ENCODE peak calls at places on chromosomes 13 and 19, in four cellular contexts. G is HepG2, T is H1, E is GM12878. R is an unnamed sample.

GRCh38 chr13:52955505-52955904 is 73.1 kb upstream of the OLFM4 start:
- DNase-seq in G (no peak), E (no peak), T (peak), R (no peak)

GRCh38 chr13:42266464-42266863 is 5.5 kb upstream of the AKAP11 start:
- DNase-seq in T (no peak), E (no peak), G (no peak), R (no peak)

GRCh38 chr19:40549007-40549708 is 27.5 kb upstream of the SHKBP1 start:
- DNase-seq in G (peak), E (no peak), T (peak), R (peak)

GRCh38 chr19:17095141-17095919 is 19.8 kb downstream of the MYO9B start:
- DNase-seq in G (no peak), T (no peak), E (no peak), R (no peak)

GRCh38 chr19:5261151-5261890 is 79.3 kb downstream of the PTPRS start:
- DNase-seq in G (no peak), E (no peak), T (no peak), R (no peak)

GRCh38 chr19:33248553-33248953 is 22.9 kb upstream of the SLC7A10 start:
- DNase-seq in E (no peak), G (peak), T (no peak), R (no peak)

GRCh38 chr13:42815686-42816085 is 34.3 kb downstream of the FAM216B start:
- DNase-seq in G (no peak), E (no peak), T (no peak), R (no peak)

GRCh38 chr13:27283906-27284523 is 13.4 kb downstream of the RASL11A start:
- DNase-seq in T (no peak), E (no peak), G (no peak), R (no peak)

GRCh38 chr19:37975071-37975470 is 68.1 kb downstream of the SIPA1L3 start:
- DNase-seq in E (no peak), T (no peak), G (no peak), R (no peak)

GRCh38 chr13:101941095-101941777 is 460.6 kb downstream of the FGF14 start:
- DNase-seq in T (no peak), E (no peak), G (no peak), R (no peak)

GRCh38 chr13:43994999-43995859 is 115.5 kb downstream of the LACC1 start:
- DNase-seq in T (no peak), G (no peak), E (no peak), R (no peak)

GRCh38 chr19:54485846-54486245 is 12.8 kb upstream of the CDC42EP5 start:
- DNase-seq in G (no peak), T (no peak), E (no peak), R (no peak)

GRCh38 chr19:9309974-9310446 is 372 bp upstream of the ZNF699 start:
- DNase-seq in E (no peak), T (peak), G (no peak), R (peak)

GRCh38 chr13:43058836-43059235 is 35.5 kb downstream of the DNAJC15 start:
- DNase-seq in G (no peak), T (no peak), E (no peak), R (no peak)

GRCh38 chr13:20825476-20825875 is 51.7 kb upstream of the EEF1AKMT1 start:
- DNase-seq in G (no peak), T (no peak), E (no peak), R (no peak)

GRCh38 chr13:111210488-111210887 is 95.4 kb downstream of the ARHGEF7 start:
- DNase-seq in E (no peak), G (no peak), T (no peak), R (no peak)

GRCh38 chr13:26500618-26501320 is 56.7 kb upstream of the WASF3 start:
- DNase-seq in T (no peak), G (no peak), E (no peak), R (no peak)

GRCh38 chr19:13090511-13091231 is 12.0 kb downstream of the LYL1 start:
- DNase-seq in T (no peak), E (no peak), G (no peak), R (no peak)

GRCh38 chr19:42494321-42494720 is 34.0 kb downstream of the CEACAM1 start:
- DNase-seq in E (no peak), T (no peak), G (no peak), R (no peak)

GRCh38 chr13:59982631-59983382 is 180.9 kb downstream of the DIAPH3 start:
- DNase-seq in T (no peak), G (no peak), E (no peak), R (peak)

GRCh38 chr19:24033962-24034342 is 53.0 kb upstream of the ZNF254 start:
- DNase-seq in G (peak), E (no peak), T (no peak), R (peak)

GRCh38 chr19:33373701-33374405 is at the start of gene CEBPG:
- DNase-seq in E (no peak), T (peak), G (no peak), R (peak)

GRCh38 chr13:23554000-23554399 is 16.2 kb upstream of the TNFRSF19 start:
- DNase-seq in T (no peak), E (no peak), G (no peak), R (no peak)

GRCh38 chr13:107799001-107799400 is 416.3 kb downstream of the LIG4 start:
- DNase-seq in T (no peak), G (no peak), E (no peak), R (no peak)

GRCh38 chr13:42969558-42970172 is 22.4 kb downstream of the EPSTI1 start:
- DNase-seq in G (peak), T (peak), E (no peak), R (peak)

GRCh38 chr13:63184693-63185092 is 1769.0 kb upstream of the PCDH20 start:
- DNase-seq in T (peak), E (no peak), G (peak), R (no peak)

GRCh38 chr13:45518525-45519235 is 53.9 kb downstream of the COG3 start:
- DNase-seq in G (no peak), T (no peak), E (no peak), R (no peak)

GRCh38 chr19:52398091-52398461 is 427 bp downstream of the ZNF528 start:
- DNase-seq in G (peak), T (no peak), E (no peak), R (no peak)

DNA sequence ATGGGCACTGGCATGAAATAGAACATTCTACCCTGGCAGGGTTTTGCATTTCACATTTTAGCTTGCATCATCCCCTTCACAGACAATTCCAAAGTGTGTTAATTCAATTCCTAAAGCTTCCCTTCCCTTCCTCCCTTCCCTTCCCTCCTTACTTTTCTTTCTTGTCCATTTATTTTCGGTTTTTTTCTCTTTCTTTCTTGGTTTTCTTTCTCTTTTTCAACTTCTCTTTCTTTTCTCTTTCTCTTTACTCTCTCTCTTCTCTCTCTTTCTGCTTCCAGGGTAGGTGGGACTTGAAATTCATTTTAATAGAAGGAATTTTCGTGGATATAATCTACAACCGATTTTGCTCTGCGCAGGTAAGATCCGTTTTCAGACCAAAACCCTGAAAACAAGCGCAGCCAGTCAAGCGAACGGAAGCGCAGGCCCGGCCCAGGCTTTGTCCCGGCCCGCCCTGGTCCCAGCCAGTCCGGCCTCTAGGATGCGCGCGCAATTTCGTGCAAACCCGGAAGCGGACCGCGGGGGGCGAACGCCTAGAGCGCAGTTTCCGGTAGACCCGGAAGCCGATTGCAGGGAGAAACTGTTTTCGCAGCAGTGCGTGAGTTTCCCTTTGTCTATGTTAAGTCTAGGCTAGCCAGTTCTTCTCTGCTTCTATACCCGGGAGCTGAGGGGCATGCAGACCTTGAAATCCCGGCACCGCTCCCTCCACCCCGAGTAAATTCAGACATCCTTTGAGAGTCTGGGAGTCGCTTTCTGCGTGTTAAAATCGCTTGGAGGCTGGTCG is at the start of gene ZNF528:
- DNase-seq in G (peak), E (peak), T (no peak), R (peak)
- TF ChIP-seq POLR2A in G (peak), E (peak), T (no peak), R (no peak)

GRCh38 chr13:92806215-92806614 is 420.4 kb upstream of the GPC6 start:
- DNase-seq in E (no peak), T (no peak), G (no peak), R (no peak)

GRCh38 chr13:92804926-92805325 is 421.7 kb upstream of the GPC6 start:
- DNase-seq in G (no peak), T (no peak), E (no peak), R (no peak)

GRCh38 chr13:92804346-92804745 is 422.3 kb upstream of the GPC6 start:
- DNase-seq in G (no peak), T (no peak), E (no peak), R (no peak)

GRCh38 chr13:92805766-92806165 is 420.8 kb upstream of the GPC6 start:
- DNase-seq in G (no peak), E (no peak), T (no peak), R (no peak)

GRCh38 chr13:92802776-92803175 is 423.8 kb upstream of the GPC6 start:
- DNase-seq in E (no peak), T (no peak), G (no peak), R (no peak)
- TF ChIP-seq ATF2 in E (no peak), T (no peak), G (no peak), R (no peak)

GRCh38 chr19:3283886-3284657 is 59.6 kb downstream of the CELF5 start:
- DNase-seq in E (no peak), T (no peak), G (no peak), R (no peak)

GRCh38 chr19:3283246-3283751 is 58.8 kb downstream of the CELF5 start:
- DNase-seq in E (no peak), G (no peak), T (no peak), R (no peak)

GRCh38 chr19:3282564-3282963 is 58.1 kb downstream of the CELF5 start:
- DNase-seq in T (no peak), E (no peak), G (no peak), R (no peak)

GRCh38 chr19:3285647-3286176 is 61.3 kb downstream of the CELF5 start:
- DNase-seq in T (peak), E (no peak), G (peak), R (peak)

DNA sequence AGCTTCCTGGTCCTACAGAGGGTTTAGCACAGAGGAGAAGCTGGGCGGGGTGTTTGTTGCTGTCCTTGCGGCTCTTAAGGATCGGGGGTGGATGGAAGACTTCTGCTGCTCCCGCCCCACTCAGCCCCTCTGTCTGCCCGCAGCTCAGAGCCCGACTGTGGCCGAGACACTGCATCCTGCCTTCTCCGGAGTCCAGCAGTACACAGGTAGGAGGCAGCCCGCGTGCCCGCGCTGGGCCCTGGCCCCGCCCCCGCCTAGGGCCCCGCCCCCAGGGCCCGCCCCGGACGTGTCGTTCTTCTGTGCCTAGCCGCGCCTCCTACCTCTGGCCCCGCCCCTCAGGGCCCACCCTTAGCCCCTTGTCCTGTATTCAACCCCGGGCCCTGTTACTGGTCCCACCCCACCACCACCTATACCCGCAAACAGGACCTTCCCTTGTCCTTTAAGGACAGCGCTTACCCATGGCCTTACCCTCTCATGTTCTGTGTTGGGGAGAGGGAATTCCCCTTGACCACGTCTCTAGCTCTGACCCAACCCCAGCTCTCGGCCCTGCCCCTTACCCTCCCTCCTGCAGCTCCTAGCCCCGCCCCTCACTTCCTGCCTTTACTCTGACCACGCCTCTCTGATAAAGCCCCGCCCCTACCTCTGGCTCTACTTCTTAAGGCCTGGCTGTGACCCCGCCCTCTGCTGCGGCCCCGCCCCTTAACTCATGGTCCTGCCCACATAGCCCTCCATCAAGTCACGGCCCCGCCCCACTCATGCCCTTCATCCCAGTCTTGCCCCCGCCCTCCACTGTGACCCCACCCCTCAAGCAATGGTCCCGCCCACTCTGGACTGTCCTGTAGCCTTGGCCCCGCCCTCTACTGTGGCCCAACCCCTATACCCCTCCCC is 60.5 kb downstream of the CELF5 start:
- DNase-seq in G (peak), T (peak), E (no peak), R (peak)
- TF ChIP-seq POLR2A in G (peak), T (no peak), E (no peak), R (peak)

GRCh38 chr19:39252458-39252857 is 3.8 kb upstream of the IFNL4 start:
- DNase-seq in T (no peak), G (no peak), E (no peak), R (peak)

GRCh38 chr19:39248806-39249205 is at the start of gene IFNL4:
- DNase-seq in G (no peak), E (no peak), T (no peak), R (no peak)

GRCh38 chr19:39247701-39248664 is 673 bp downstream of the IFNL4 start:
- DNase-seq in T (peak), G (no peak), E (no peak), R (no peak)

GRCh38 chr19:39251081-39251480 is 2.4 kb upstream of the IFNL4 start:
- DNase-seq in G (no peak), T (no peak), E (no peak), R (no peak)

DNA sequence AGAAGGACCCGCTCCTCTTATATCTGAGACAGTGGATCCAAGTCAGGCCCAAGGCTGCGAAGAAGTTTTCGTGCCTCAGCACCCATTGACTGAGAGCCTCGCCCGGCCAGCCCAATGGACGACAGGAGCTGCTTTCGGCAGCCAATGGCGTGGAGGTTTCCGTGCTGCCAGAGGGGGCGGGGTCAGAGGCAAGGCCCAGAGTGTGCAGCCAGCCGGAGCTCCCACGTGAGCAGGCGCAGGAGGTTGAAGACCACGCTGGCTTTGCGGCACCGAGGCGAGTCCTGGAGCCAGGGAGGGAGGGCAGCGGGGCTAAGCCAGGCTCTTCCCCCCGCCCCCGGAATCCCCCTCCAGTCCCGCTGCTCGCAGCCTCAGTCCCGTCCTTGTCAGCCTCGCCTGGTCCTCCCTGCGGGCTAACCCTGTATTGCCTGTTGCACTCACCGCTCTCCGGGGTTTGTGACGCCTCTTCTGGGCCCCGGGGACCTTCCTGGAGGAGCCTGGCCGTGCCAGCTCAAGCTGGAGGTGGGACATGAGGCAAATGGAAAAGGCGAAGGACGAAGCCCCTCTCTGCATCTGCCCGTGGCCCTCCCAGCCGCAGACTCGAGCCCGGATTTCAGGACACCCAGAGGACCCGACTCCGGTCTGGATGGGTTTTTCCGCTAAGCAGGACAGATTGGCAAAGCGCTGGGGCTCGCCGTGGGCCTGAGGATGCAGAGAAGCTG is 1.5 kb downstream of the IFNL4 start:
- DNase-seq in G (no peak), T (peak), E (no peak), R (peak)
- TF ChIP-seq ATF2 in G (no peak), T (no peak), E (no peak), R (no peak)

GRCh38 chr19:52048604-52049493 is at the start of gene ZNF432:
- DNase-seq in G (peak), T (peak), E (peak), R (peak)
- TF ChIP-seq POLR2A in G (peak), T (peak), E (peak), R (peak)

GRCh38 chr13:113020323-113021080 is 51.5 kb downstream of the MCF2L start:
- DNase-seq in E (no peak), G (no peak), T (no peak), R (no peak)
- TF ChIP-seq ATF2 in E (no peak), G (no peak), T (no peak), R (no peak)

GRCh38 chr19:55599468-55600335 is at the start of the genes FIZ1 and ZNF524:
- DNase-seq in E (peak), G (peak), T (peak), R (peak)
- TF ChIP-seq POLR2A in E (peak), G (peak), T (no peak), R (peak)

GRCh38 chr19:35143231-35143715 is at the start of gene FXYD7:
- DNase-seq in E (no peak), T (peak), G (no peak), R (no peak)
- TF ChIP-seq ATF2 in E (no peak), T (no peak), G (no peak), R (no peak)

DNA sequence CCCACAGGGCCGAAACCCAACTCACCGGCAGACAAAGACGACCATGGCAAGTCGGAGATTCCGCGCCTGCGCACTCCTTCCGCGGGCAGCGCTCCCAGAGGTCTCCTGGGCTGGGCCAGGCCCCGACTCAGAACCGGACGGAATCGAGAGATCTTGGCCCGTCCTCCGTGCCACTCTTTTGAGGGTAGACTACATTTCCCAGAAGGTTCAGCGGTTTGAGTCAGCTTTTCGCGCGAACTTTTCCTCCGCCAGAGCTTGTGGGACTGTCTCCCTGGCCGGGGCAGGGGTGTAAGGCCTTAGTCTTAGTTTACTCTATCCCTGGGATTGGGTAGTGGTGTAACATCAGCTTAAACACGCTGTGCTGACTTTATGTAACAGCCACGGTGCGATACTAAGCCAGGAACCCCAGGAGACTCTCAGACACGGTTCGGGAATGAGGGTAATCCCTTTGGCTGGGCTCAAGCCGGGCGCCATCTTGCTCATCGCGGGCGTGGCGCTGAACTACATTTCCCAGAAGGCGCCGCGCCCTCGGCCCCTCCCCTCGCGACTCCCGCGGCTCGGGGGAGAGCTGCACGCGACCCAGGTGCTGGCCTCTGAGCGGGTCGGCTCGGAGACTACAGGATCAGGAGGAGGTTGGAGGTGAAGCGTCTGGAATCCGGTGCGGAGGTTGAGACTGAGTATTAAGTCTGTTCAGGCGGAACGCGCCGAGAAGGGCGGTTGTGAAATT is at the start of gene ZNF260:
- DNase-seq in T (peak), G (peak), E (peak), R (peak)
- TF ChIP-seq POLR2A in T (peak), G (peak), E (peak), R (peak)

DNA sequence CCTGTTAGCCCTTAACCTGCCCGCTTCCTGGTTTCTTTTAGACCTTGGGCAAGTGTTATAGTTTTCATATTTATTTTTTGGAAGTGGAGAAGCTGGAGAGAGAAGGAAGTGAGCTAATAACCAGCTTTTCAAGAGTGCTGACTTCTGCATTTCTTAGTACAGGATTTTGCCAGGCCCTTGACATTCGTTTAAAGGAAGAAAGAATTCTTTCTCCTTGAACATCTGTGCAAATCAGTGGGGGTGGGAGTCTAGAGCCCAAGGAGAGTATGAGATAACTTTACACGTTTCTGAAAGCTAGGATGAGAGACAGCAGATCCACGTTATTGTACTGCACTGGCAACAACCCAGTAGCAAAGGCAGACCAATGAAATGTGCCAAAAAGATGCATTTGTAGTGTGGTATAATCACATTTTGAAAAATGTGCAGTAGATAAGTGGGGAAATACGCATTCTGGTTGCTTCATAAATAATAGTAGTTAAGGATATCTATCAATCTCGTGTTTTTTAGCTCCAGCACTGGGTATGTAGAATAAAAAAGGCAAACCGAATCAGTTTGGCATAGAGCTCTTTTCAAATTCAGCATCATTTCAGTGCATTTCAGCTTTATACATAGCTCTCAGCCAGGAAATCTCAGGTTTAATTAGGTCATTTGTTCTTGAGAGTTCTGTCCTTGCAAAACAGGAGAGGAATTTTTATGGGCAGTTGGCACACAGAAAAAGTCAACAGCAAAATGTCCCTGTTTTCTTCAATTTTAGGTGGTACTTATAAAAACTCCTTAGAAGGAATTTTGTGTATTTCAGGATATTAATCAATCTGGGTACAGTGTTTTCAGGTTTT is 4.3 kb downstream of the RNF113B start:
- DNase-seq in E (no peak), G (no peak), T (no peak), R (no peak)
- TF ChIP-seq ATF2 in E (no peak), G (no peak), T (no peak), R (no peak)

R was measured in K562.